ENCODE peak calls at places on chromosome 11, in seven cellular contexts. V is fibroblast of the aortic adventitia, E is prostate gland, R is suprapubic skin, X is cardiac fibroblast, Q is skeletal muscle cell, A is coronary artery. Z is an unnamed sample.

GRCh38 chr11:33013706-33014105 is 2.0 kb upstream of the DEPDC7 start:
- DNase-seq in X (no peak), V (no peak), E (no peak), A (no peak), Q (no peak), R (no peak), Z (no peak)

GRCh38 chr11:94835571-94835970 is 67.4 kb downstream of the AMOTL1 start:
- DNase-seq in A (no peak), X (peak; percentile 46), Q (peak; percentile 12), R (no peak), V (peak; percentile 61), E (no peak), Z (no peak)

GRCh38 chr11:103906291-103906850 is 130.1 kb upstream of the DDI1 start:
- DNase-seq in R (no peak), A (no peak), V (no peak), X (no peak), E (no peak), Q (no peak), Z (no peak)

GRCh38 chr11:126978911-126979310 is 21.7 kb downstream of the KIRREL3 start:
- DNase-seq in Q (no peak), V (no peak), A (no peak), X (no peak), E (no peak), R (no peak), Z (no peak)

GRCh38 chr11:118046051-118046963 is 30.6 kb upstream of the TMPRSS4 start:
- DNase-seq in Q (no peak), A (no peak), E (no peak), V (no peak), X (no peak), R (no peak), Z (no peak)

GRCh38 chr11:130070109-130070828 is 575 bp downstream of the APLP2 start:
- DNase-seq in R (peak; percentile 70), E (peak; percentile 28), V (peak; percentile 27), Q (no peak), X (peak; percentile 36), A (peak; percentile 75), Z (no peak)

GRCh38 chr11:134574425-134574824 is 162.4 kb upstream of the B3GAT1 start:
- DNase-seq in A (peak; percentile 12), Q (no peak), E (no peak), R (no peak), X (no peak), V (no peak), Z (no peak)

GRCh38 chr11:10134975-10135481 is 159.0 kb downstream of the SBF2 start:
- DNase-seq in A (no peak), E (no peak), X (no peak), R (no peak), Q (no peak), V (no peak), Z (no peak)

GRCh38 chr11:110463153-110463552 is 33.4 kb downstream of the FDX1 start:
- DNase-seq in E (no peak), V (peak; percentile 72), R (no peak), Q (peak; percentile 40), A (no peak), X (peak; percentile 75), Z (no peak)

GRCh38 chr11:65649656-65650546 is 12.0 kb downstream of the SIPA1 start:
- DNase-seq in V (no peak), E (no peak), Q (no peak), A (no peak), R (no peak), X (no peak), Z (no peak)

GRCh38 chr11:40130427-40130826 is 1329.0 kb downstream of the LRRC4C start:
- DNase-seq in R (no peak), Q (no peak), A (no peak), X (no peak), V (no peak), E (no peak), Z (no peak)

GRCh38 chr11:66676931-66677598 is 622 bp downstream of the RBM4B start:
- DNase-seq in R (no peak), Q (no peak), E (no peak), V (peak; percentile 18), X (peak; percentile 14), A (peak; percentile 52), Z (no peak)

GRCh38 chr11:76172583-76172982 is 33.7 kb downstream of the WNT11 start:
- DNase-seq in V (no peak), Q (no peak), R (no peak), E (no peak), A (no peak), X (no peak), Z (no peak)

GRCh38 chr11:95680169-95680929 is 109.2 kb downstream of the FAM76B start:
- DNase-seq in X (peak; percentile 87), V (peak; percentile 95), R (no peak), A (no peak), Q (peak; percentile 73), E (peak; percentile 19), Z (peak; percentile 54)

GRCh38 chr11:33040127-33040861 is 922 bp downstream of the TCP11L1 start:
- DNase-seq in A (no peak), E (no peak), V (peak; percentile 40), X (no peak), R (no peak), Q (no peak), Z (no peak)

GRCh38 chr11:109236696-109237095 is 185.3 kb upstream of the C11orf87 start:
- DNase-seq in Q (no peak), X (peak; percentile 25), A (no peak), V (peak; percentile 47), E (no peak), R (no peak), Z (no peak)

GRCh38 chr11:28963189-28963588 is 855.0 kb downstream of the METTL15 start:
- DNase-seq in V (peak; percentile 53), X (peak; percentile 51), A (no peak), E (no peak), R (no peak), Q (peak; percentile 56), Z (peak; percentile 58)

GRCh38 chr11:64864473-64865285 is 13.7 kb downstream of the EHD1 start:
- DNase-seq in R (no peak), A (peak; percentile 97), X (peak; percentile 90), Q (peak; percentile 90), E (peak; percentile 32), V (peak; percentile 95), Z (no peak)

GRCh38 chr11:126153999-126154398 is 57.5 kb downstream of the RPUSD4 start:
- DNase-seq in A (no peak), V (peak; percentile 46), Q (peak; percentile 35), E (no peak), X (peak; percentile 61), R (no peak), Z (no peak)

GRCh38 chr11:70297341-70297740 is 26.9 kb downstream of the PPFIA1 start:
- DNase-seq in Q (no peak), V (no peak), X (no peak), A (no peak), E (no peak), R (no peak), Z (no peak)

GRCh38 chr11:130002352-130002845 is at the start of gene PRDM10:
- DNase-seq in X (peak; percentile 96), R (peak; percentile 95), E (peak; percentile 91), V (peak; percentile 94), Q (peak; percentile 73), A (peak; percentile 95), Z (peak; percentile 77)

GRCh38 chr11:61594907-61595257 is 14.0 kb upstream of the SYT7 start:
- DNase-seq in X (no peak), A (no peak), Q (no peak), E (no peak), R (no peak), V (no peak), Z (no peak)

GRCh38 chr11:106077609-106078517 is at the start of gene AASDHPPT:
- DNase-seq in E (peak; percentile 30), A (no peak), X (peak; percentile 36), R (no peak), Q (no peak), V (peak; percentile 46), Z (no peak)

DNA sequence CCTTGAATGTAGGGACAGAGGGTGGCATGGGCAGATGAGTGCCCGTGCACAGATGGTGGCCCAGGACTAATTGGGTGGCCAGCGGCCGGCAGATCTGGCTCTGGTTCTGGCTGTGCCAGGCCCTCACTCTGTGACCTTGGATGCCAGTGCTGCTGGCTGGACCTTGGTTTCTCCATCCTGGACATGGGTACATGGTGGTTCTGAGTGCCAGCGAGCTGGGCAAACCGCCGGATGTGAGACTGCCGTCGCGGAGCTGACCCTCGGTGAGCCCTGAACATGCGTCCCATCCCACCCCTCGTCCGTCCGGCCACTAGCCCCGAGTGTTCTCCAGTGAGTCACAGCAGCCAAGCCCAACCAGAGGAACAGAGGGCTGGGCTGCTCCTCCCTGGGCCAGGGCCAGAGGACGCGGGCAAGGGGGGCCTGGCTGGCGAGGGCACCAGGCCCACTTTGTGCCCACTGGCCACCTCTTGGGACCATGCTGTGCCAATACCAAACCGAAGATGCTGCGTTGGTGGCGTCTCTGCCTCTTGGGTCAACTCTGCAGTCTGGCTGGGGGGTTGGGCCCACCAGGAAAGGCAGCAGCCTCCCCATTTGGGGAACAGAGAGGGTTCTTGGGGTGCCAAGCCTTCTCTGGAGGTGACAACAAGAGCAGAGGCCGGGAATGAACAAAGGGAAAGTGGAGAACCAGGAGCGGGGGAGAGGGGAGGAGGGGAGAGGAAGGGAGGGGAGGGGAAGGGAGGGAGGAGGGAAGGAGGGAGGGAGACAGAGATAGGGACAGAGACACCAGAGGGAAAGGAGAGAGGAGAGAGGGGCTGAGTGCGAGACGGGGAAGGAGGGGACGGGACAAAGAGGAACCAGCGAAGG is 10.7 kb downstream of the LSP1 start:
- DNase-seq in R (peak; percentile 91), X (peak; percentile 91), A (peak; percentile 96), Q (peak; percentile 79), V (peak; percentile 82), E (peak; percentile 29), Z (peak; percentile 54)
- H3K4me3 ChIP-seq in R (peak overlapping the region; percentile 33), X (no peak overlapping the region), A (peak overlapping the region; percentile 60), Q (no peak overlapping the region), V (peak overlapping the region; percentile 31), E (no peak overlapping the region), Z (no peak overlapping the region)

GRCh38 chr11:43868852-43869567 is 11.6 kb upstream of the ALKBH3 start:
- DNase-seq in E (peak; percentile 18), A (no peak), Q (peak; percentile 72), R (no peak), X (peak; percentile 87), V (peak; percentile 72), Z (peak; percentile 70)
- H3K4me3 ChIP-seq in E (no peak overlapping the region), A (no peak overlapping the region), Q (no peak overlapping the region), R (no peak overlapping the region), X (no peak overlapping the region), V (no peak overlapping the region), Z (no peak overlapping the region)

GRCh38 chr11:1870721-1871466 is 18.0 kb downstream of the LSP1 start:
- DNase-seq in X (no peak), A (no peak), V (peak; percentile 25), R (no peak), E (no peak), Q (no peak), Z (no peak)
- H3K4me3 ChIP-seq in X (no peak overlapping the region), A (peak overlapping the region; percentile 55), V (no peak overlapping the region), R (peak overlapping the region; percentile 43), E (no peak overlapping the region), Q (no peak overlapping the region), Z (no peak overlapping the region)

GRCh38 chr11:68329993-68330699 is 17.8 kb downstream of the LRP5 start:
- DNase-seq in X (no peak), E (no peak), V (no peak), R (no peak), Q (no peak), A (no peak), Z (no peak)
- H3K4me3 ChIP-seq in X (no peak overlapping the region), E (no peak overlapping the region), V (no peak overlapping the region), R (no peak overlapping the region), Q (no peak overlapping the region), A (no peak overlapping the region), Z (no peak overlapping the region)

GRCh38 chr11:133064152-133064877 is 468.0 kb downstream of the OPCML start:
- DNase-seq in E (no peak), R (peak; percentile 80), X (peak; percentile 58), A (peak; percentile 75), Q (no peak), V (peak; percentile 1), Z (no peak)
- H3K4me3 ChIP-seq in E (peak overlapping the region; percentile 24), R (peak overlapping the region; percentile 53), X (peak overlapping the region; percentile 28), A (peak overlapping the region; percentile 67), Q (peak overlapping the region; percentile 42), V (no peak overlapping the region), Z (peak overlapping the region; percentile 53)

Z was measured in AG09309.